ENCODE peak calls at places on chromosomes 13 and 19, in ten cellular contexts. One of them, this sample, is unnamed.

GRCh38 chr13:108218044-108218974 is at the start of gene ABHD13:
- DNase-seq in CD4-positive, alpha-beta T cell: peak
- DNase-seq in amniotic stem cell: peak
- DNase-seq in left cardiac atrium: peak
- DNase-seq in AG10803: peak
- DNase-seq in heart left ventricle: peak
- DNase-seq in stimulated activated CD4-positive, alpha-beta T cell treated with anti-CD3 and anti-CD28 coated beads, Interleukin-1b, Interleukin-23, amount 100 ng/mL, for 24 hours: peak
- DNase-seq in Kasumi-1: peak
- DNase-seq in Right ventricle myocardium superior: peak
- DNase-seq in astrocyte: peak
- DNase-seq in this sample: peak

GRCh38 chr13:50200562-50200961 is 185.3 kb downstream of the KCNRG start:
- DNase-seq in amniotic stem cell: no peak
- DNase-seq in Kasumi-1: no peak
- DNase-seq in astrocyte: no peak
- DNase-seq in left cardiac atrium: no peak
- DNase-seq in stimulated activated CD4-positive, alpha-beta T cell treated with anti-CD3 and anti-CD28 coated beads, Interleukin-1b, Interleukin-23, amount 100 ng/mL, for 24 hours: no peak
- DNase-seq in AG10803: no peak
- DNase-seq in Right ventricle myocardium superior: no peak
- DNase-seq in heart left ventricle: no peak
- DNase-seq in CD4-positive, alpha-beta T cell: no peak
- DNase-seq in this sample: no peak

GRCh38 chr19:1125601-1126533 is 22.1 kb downstream of the GPX4 start:
- DNase-seq in heart left ventricle: no peak
- DNase-seq in left cardiac atrium: no peak
- DNase-seq in astrocyte: peak
- DNase-seq in stimulated activated CD4-positive, alpha-beta T cell treated with anti-CD3 and anti-CD28 coated beads, Interleukin-1b, Interleukin-23, amount 100 ng/mL, for 24 hours: no peak
- DNase-seq in amniotic stem cell: no peak
- DNase-seq in Right ventricle myocardium superior: no peak
- DNase-seq in AG10803: no peak
- DNase-seq in CD4-positive, alpha-beta T cell: no peak
- DNase-seq in Kasumi-1: no peak
- DNase-seq in this sample: no peak

GRCh38 chr19:41261474-41262190 is 2.5 kb upstream of the HNRNPUL1 start:
- DNase-seq in Right ventricle myocardium superior: no peak
- DNase-seq in stimulated activated CD4-positive, alpha-beta T cell treated with anti-CD3 and anti-CD28 coated beads, Interleukin-1b, Interleukin-23, amount 100 ng/mL, for 24 hours: no peak
- DNase-seq in amniotic stem cell: no peak
- DNase-seq in AG10803: no peak
- DNase-seq in Kasumi-1: no peak
- DNase-seq in left cardiac atrium: no peak
- DNase-seq in CD4-positive, alpha-beta T cell: no peak
- DNase-seq in heart left ventricle: no peak
- DNase-seq in astrocyte: no peak
- DNase-seq in this sample: no peak

GRCh38 chr13:77372275-77372674 is 45.4 kb upstream of the MYCBP2 start:
- DNase-seq in stimulated activated CD4-positive, alpha-beta T cell treated with anti-CD3 and anti-CD28 coated beads, Interleukin-1b, Interleukin-23, amount 100 ng/mL, for 24 hours: no peak
- DNase-seq in Right ventricle myocardium superior: no peak
- DNase-seq in heart left ventricle: no peak
- DNase-seq in astrocyte: peak
- DNase-seq in amniotic stem cell: no peak
- DNase-seq in CD4-positive, alpha-beta T cell: no peak
- DNase-seq in left cardiac atrium: no peak
- DNase-seq in Kasumi-1: no peak
- DNase-seq in AG10803: peak
- DNase-seq in this sample: no peak

GRCh38 chr19:27745978-27746542 is 1466.9 kb downstream of the UQCRFS1 start:
- DNase-seq in stimulated activated CD4-positive, alpha-beta T cell treated with anti-CD3 and anti-CD28 coated beads, Interleukin-1b, Interleukin-23, amount 100 ng/mL, for 24 hours: no peak
- DNase-seq in Kasumi-1: no peak
- DNase-seq in Right ventricle myocardium superior: no peak
- DNase-seq in left cardiac atrium: no peak
- DNase-seq in heart left ventricle: no peak
- DNase-seq in CD4-positive, alpha-beta T cell: no peak
- DNase-seq in astrocyte: no peak
- DNase-seq in amniotic stem cell: no peak
- DNase-seq in AG10803: no peak
- DNase-seq in this sample: no peak

GRCh38 chr13:63944896-63945295 is 2529.2 kb upstream of the PCDH20 start:
- DNase-seq in astrocyte: no peak
- DNase-seq in left cardiac atrium: no peak
- DNase-seq in CD4-positive, alpha-beta T cell: no peak
- DNase-seq in Kasumi-1: no peak
- DNase-seq in stimulated activated CD4-positive, alpha-beta T cell treated with anti-CD3 and anti-CD28 coated beads, Interleukin-1b, Interleukin-23, amount 100 ng/mL, for 24 hours: no peak
- DNase-seq in amniotic stem cell: no peak
- DNase-seq in heart left ventricle: no peak
- DNase-seq in Right ventricle myocardium superior: no peak
- DNase-seq in AG10803: no peak
- DNase-seq in this sample: no peak

GRCh38 chr19:51546650-51547396 is 15.4 kb upstream of the SIGLEC6 start:
- DNase-seq in amniotic stem cell: no peak
- DNase-seq in AG10803: peak
- DNase-seq in left cardiac atrium: no peak
- DNase-seq in heart left ventricle: no peak
- DNase-seq in CD4-positive, alpha-beta T cell: no peak
- DNase-seq in astrocyte: peak
- DNase-seq in stimulated activated CD4-positive, alpha-beta T cell treated with anti-CD3 and anti-CD28 coated beads, Interleukin-1b, Interleukin-23, amount 100 ng/mL, for 24 hours: no peak
- DNase-seq in Right ventricle myocardium superior: no peak
- DNase-seq in Kasumi-1: peak
- DNase-seq in this sample: no peak

GRCh38 chr19:28968721-28969120 is 244.2 kb downstream of the UQCRFS1 start:
- DNase-seq in Kasumi-1: no peak
- DNase-seq in left cardiac atrium: no peak
- DNase-seq in astrocyte: no peak
- DNase-seq in AG10803: no peak
- DNase-seq in heart left ventricle: no peak
- DNase-seq in CD4-positive, alpha-beta T cell: no peak
- DNase-seq in Right ventricle myocardium superior: no peak
- DNase-seq in amniotic stem cell: no peak
- DNase-seq in stimulated activated CD4-positive, alpha-beta T cell treated with anti-CD3 and anti-CD28 coated beads, Interleukin-1b, Interleukin-23, amount 100 ng/mL, for 24 hours: no peak
- DNase-seq in this sample: no peak

GRCh38 chr13:96431044-96431581 is 341.2 kb downstream of the HS6ST3 start:
- DNase-seq in AG10803: no peak
- DNase-seq in Kasumi-1: no peak
- DNase-seq in amniotic stem cell: no peak
- DNase-seq in stimulated activated CD4-positive, alpha-beta T cell treated with anti-CD3 and anti-CD28 coated beads, Interleukin-1b, Interleukin-23, amount 100 ng/mL, for 24 hours: no peak
- DNase-seq in Right ventricle myocardium superior: no peak
- DNase-seq in CD4-positive, alpha-beta T cell: no peak
- DNase-seq in left cardiac atrium: no peak
- DNase-seq in heart left ventricle: no peak
- DNase-seq in astrocyte: no peak
- DNase-seq in this sample: no peak

GRCh38 chr19:7326105-7326877 is 22.4 kb upstream of the ARHGEF18 start:
- DNase-seq in AG10803: peak
- DNase-seq in amniotic stem cell: no peak
- DNase-seq in astrocyte: no peak
- DNase-seq in Kasumi-1: peak
- DNase-seq in stimulated activated CD4-positive, alpha-beta T cell treated with anti-CD3 and anti-CD28 coated beads, Interleukin-1b, Interleukin-23, amount 100 ng/mL, for 24 hours: no peak
- DNase-seq in Right ventricle myocardium superior: no peak
- DNase-seq in heart left ventricle: no peak
- DNase-seq in CD4-positive, alpha-beta T cell: no peak
- DNase-seq in left cardiac atrium: no peak
- DNase-seq in this sample: peak

GRCh38 chr13:34002141-34002540 is 184.2 kb downstream of the RFC3 start:
- DNase-seq in Right ventricle myocardium superior: no peak
- DNase-seq in astrocyte: no peak
- DNase-seq in amniotic stem cell: no peak
- DNase-seq in Kasumi-1: no peak
- DNase-seq in stimulated activated CD4-positive, alpha-beta T cell treated with anti-CD3 and anti-CD28 coated beads, Interleukin-1b, Interleukin-23, amount 100 ng/mL, for 24 hours: no peak
- DNase-seq in left cardiac atrium: no peak
- DNase-seq in CD4-positive, alpha-beta T cell: no peak
- DNase-seq in heart left ventricle: no peak
- DNase-seq in AG10803: no peak
- DNase-seq in this sample: no peak

GRCh38 chr13:41505209-41505835 is 48.0 kb downstream of the RGCC start:
- DNase-seq in left cardiac atrium: no peak
- DNase-seq in amniotic stem cell: peak
- DNase-seq in Kasumi-1: no peak
- DNase-seq in AG10803: peak
- DNase-seq in CD4-positive, alpha-beta T cell: no peak
- DNase-seq in astrocyte: peak
- DNase-seq in heart left ventricle: no peak
- DNase-seq in stimulated activated CD4-positive, alpha-beta T cell treated with anti-CD3 and anti-CD28 coated beads, Interleukin-1b, Interleukin-23, amount 100 ng/mL, for 24 hours: no peak
- DNase-seq in Right ventricle myocardium superior: no peak
- DNase-seq in this sample: no peak

GRCh38 chr19:53999694-54000093 is 8.3 kb downstream of the CACNG6 start:
- DNase-seq in astrocyte: no peak
- DNase-seq in CD4-positive, alpha-beta T cell: no peak
- DNase-seq in left cardiac atrium: no peak
- DNase-seq in heart left ventricle: no peak
- DNase-seq in stimulated activated CD4-positive, alpha-beta T cell treated with anti-CD3 and anti-CD28 coated beads, Interleukin-1b, Interleukin-23, amount 100 ng/mL, for 24 hours: no peak
- DNase-seq in Right ventricle myocardium superior: no peak
- DNase-seq in Kasumi-1: no peak
- DNase-seq in AG10803: no peak
- DNase-seq in amniotic stem cell: no peak
- DNase-seq in this sample: no peak

GRCh38 chr19:58003153-58003828 is 671 bp upstream of the ZNF606 start:
- DNase-seq in AG10803: no peak
- DNase-seq in astrocyte: no peak
- DNase-seq in Kasumi-1: no peak
- DNase-seq in Right ventricle myocardium superior: no peak
- DNase-seq in heart left ventricle: no peak
- DNase-seq in stimulated activated CD4-positive, alpha-beta T cell treated with anti-CD3 and anti-CD28 coated beads, Interleukin-1b, Interleukin-23, amount 100 ng/mL, for 24 hours: no peak
- DNase-seq in amniotic stem cell: no peak
- DNase-seq in CD4-positive, alpha-beta T cell: no peak
- DNase-seq in left cardiac atrium: no peak
- DNase-seq in this sample: no peak

GRCh38 chr19:47813304-47813994 is 8.3 kb upstream of the CRX start:
- DNase-seq in AG10803: peak
- DNase-seq in astrocyte: no peak
- DNase-seq in CD4-positive, alpha-beta T cell: peak
- DNase-seq in Right ventricle myocardium superior: peak
- DNase-seq in left cardiac atrium: peak
- DNase-seq in amniotic stem cell: no peak
- DNase-seq in heart left ventricle: peak
- DNase-seq in stimulated activated CD4-positive, alpha-beta T cell treated with anti-CD3 and anti-CD28 coated beads, Interleukin-1b, Interleukin-23, amount 100 ng/mL, for 24 hours: peak
- DNase-seq in Kasumi-1: peak
- DNase-seq in this sample: peak

GRCh38 chr19:38559428-38560401 is 58.0 kb downstream of the MAP4K1 start:
- DNase-seq in left cardiac atrium: no peak
- DNase-seq in stimulated activated CD4-positive, alpha-beta T cell treated with anti-CD3 and anti-CD28 coated beads, Interleukin-1b, Interleukin-23, amount 100 ng/mL, for 24 hours: no peak
- DNase-seq in astrocyte: peak
- DNase-seq in CD4-positive, alpha-beta T cell: peak
- DNase-seq in Kasumi-1: no peak
- DNase-seq in AG10803: peak
- DNase-seq in Right ventricle myocardium superior: no peak
- DNase-seq in amniotic stem cell: no peak
- DNase-seq in heart left ventricle: no peak
- DNase-seq in this sample: no peak

GRCh38 chr19:36972594-36972993 is 56.5 kb downstream of the ZNF568 start:
- DNase-seq in heart left ventricle: no peak
- DNase-seq in astrocyte: no peak
- DNase-seq in AG10803: no peak
- DNase-seq in CD4-positive, alpha-beta T cell: no peak
- DNase-seq in stimulated activated CD4-positive, alpha-beta T cell treated with anti-CD3 and anti-CD28 coated beads, Interleukin-1b, Interleukin-23, amount 100 ng/mL, for 24 hours: no peak
- DNase-seq in left cardiac atrium: no peak
- DNase-seq in amniotic stem cell: no peak
- DNase-seq in Right ventricle myocardium superior: no peak
- DNase-seq in Kasumi-1: no peak
- DNase-seq in this sample: no peak

GRCh38 chr13:112742583-112742982 is 52.7 kb downstream of the ATP11A start:
- DNase-seq in amniotic stem cell: no peak
- DNase-seq in heart left ventricle: no peak
- DNase-seq in CD4-positive, alpha-beta T cell: no peak
- DNase-seq in AG10803: no peak
- DNase-seq in Right ventricle myocardium superior: no peak
- DNase-seq in astrocyte: no peak
- DNase-seq in left cardiac atrium: no peak
- DNase-seq in Kasumi-1: no peak
- DNase-seq in stimulated activated CD4-positive, alpha-beta T cell treated with anti-CD3 and anti-CD28 coated beads, Interleukin-1b, Interleukin-23, amount 100 ng/mL, for 24 hours: no peak
- DNase-seq in this sample: no peak

GRCh38 chr19:54108496-54108895 is 5.8 kb downstream of the NDUFA3 start:
- DNase-seq in amniotic stem cell: no peak
- DNase-seq in Right ventricle myocardium superior: no peak
- DNase-seq in heart left ventricle: no peak
- DNase-seq in stimulated activated CD4-positive, alpha-beta T cell treated with anti-CD3 and anti-CD28 coated beads, Interleukin-1b, Interleukin-23, amount 100 ng/mL, for 24 hours: no peak
- DNase-seq in astrocyte: no peak
- DNase-seq in CD4-positive, alpha-beta T cell: no peak
- DNase-seq in Kasumi-1: no peak
- DNase-seq in left cardiac atrium: no peak
- DNase-seq in AG10803: no peak
- DNase-seq in this sample: no peak

GRCh38 chr13:59747529-59747928 is 416.2 kb downstream of the DIAPH3 start:
- DNase-seq in Right ventricle myocardium superior: no peak
- DNase-seq in stimulated activated CD4-positive, alpha-beta T cell treated with anti-CD3 and anti-CD28 coated beads, Interleukin-1b, Interleukin-23, amount 100 ng/mL, for 24 hours: no peak
- DNase-seq in left cardiac atrium: no peak
- DNase-seq in heart left ventricle: no peak
- DNase-seq in amniotic stem cell: no peak
- DNase-seq in AG10803: no peak
- DNase-seq in astrocyte: no peak
- DNase-seq in Kasumi-1: no peak
- DNase-seq in CD4-positive, alpha-beta T cell: no peak
- DNase-seq in this sample: no peak

GRCh38 chr19:56107626-56108351 is 13.3 kb downstream of the ZNF787 start:
- DNase-seq in AG10803: no peak
- DNase-seq in left cardiac atrium: no peak
- DNase-seq in Kasumi-1: no peak
- DNase-seq in heart left ventricle: no peak
- DNase-seq in CD4-positive, alpha-beta T cell: no peak
- DNase-seq in stimulated activated CD4-positive, alpha-beta T cell treated with anti-CD3 and anti-CD28 coated beads, Interleukin-1b, Interleukin-23, amount 100 ng/mL, for 24 hours: no peak
- DNase-seq in astrocyte: no peak
- DNase-seq in amniotic stem cell: no peak
- DNase-seq in Right ventricle myocardium superior: peak
- DNase-seq in this sample: no peak

GRCh38 chr13:78015782-78016181 is 97.2 kb upstream of the EDNRB start:
- DNase-seq in astrocyte: no peak
- DNase-seq in CD4-positive, alpha-beta T cell: no peak
- DNase-seq in Right ventricle myocardium superior: no peak
- DNase-seq in left cardiac atrium: no peak
- DNase-seq in stimulated activated CD4-positive, alpha-beta T cell treated with anti-CD3 and anti-CD28 coated beads, Interleukin-1b, Interleukin-23, amount 100 ng/mL, for 24 hours: no peak
- DNase-seq in Kasumi-1: peak
- DNase-seq in AG10803: no peak
- DNase-seq in amniotic stem cell: no peak
- DNase-seq in heart left ventricle: no peak
- DNase-seq in this sample: no peak

GRCh38 chr13:93776936-93777335 is 550.3 kb downstream of the GPC6 start:
- DNase-seq in astrocyte: peak
- DNase-seq in left cardiac atrium: no peak
- DNase-seq in stimulated activated CD4-positive, alpha-beta T cell treated with anti-CD3 and anti-CD28 coated beads, Interleukin-1b, Interleukin-23, amount 100 ng/mL, for 24 hours: no peak
- DNase-seq in AG10803: peak
- DNase-seq in Kasumi-1: no peak
- DNase-seq in CD4-positive, alpha-beta T cell: no peak
- DNase-seq in amniotic stem cell: no peak
- DNase-seq in heart left ventricle: no peak
- DNase-seq in Right ventricle myocardium superior: no peak
- DNase-seq in this sample: no peak

GRCh38 chr13:41597348-41598041 is 140.1 kb downstream of the RGCC start:
- DNase-seq in Right ventricle myocardium superior: no peak
- DNase-seq in stimulated activated CD4-positive, alpha-beta T cell treated with anti-CD3 and anti-CD28 coated beads, Interleukin-1b, Interleukin-23, amount 100 ng/mL, for 24 hours: no peak
- DNase-seq in astrocyte: peak
- DNase-seq in left cardiac atrium: no peak
- DNase-seq in CD4-positive, alpha-beta T cell: no peak
- DNase-seq in amniotic stem cell: no peak
- DNase-seq in heart left ventricle: no peak
- DNase-seq in Kasumi-1: no peak
- DNase-seq in AG10803: no peak
- DNase-seq in this sample: no peak

GRCh38 chr19:7916137-7916907 is 1.7 kb downstream of the TGFBR3L start:
- DNase-seq in amniotic stem cell: no peak
- DNase-seq in stimulated activated CD4-positive, alpha-beta T cell treated with anti-CD3 and anti-CD28 coated beads, Interleukin-1b, Interleukin-23, amount 100 ng/mL, for 24 hours: no peak
- DNase-seq in AG10803: no peak
- DNase-seq in astrocyte: no peak
- DNase-seq in heart left ventricle: no peak
- DNase-seq in Right ventricle myocardium superior: no peak
- DNase-seq in left cardiac atrium: no peak
- DNase-seq in CD4-positive, alpha-beta T cell: no peak
- DNase-seq in Kasumi-1: no peak
- DNase-seq in this sample: peak

GRCh38 chr19:40804783-40805242 is 5.8 kb downstream of the EGLN2 start:
- DNase-seq in CD4-positive, alpha-beta T cell: no peak
- DNase-seq in Right ventricle myocardium superior: no peak
- DNase-seq in left cardiac atrium: no peak
- DNase-seq in Kasumi-1: no peak
- DNase-seq in amniotic stem cell: no peak
- DNase-seq in AG10803: no peak
- DNase-seq in heart left ventricle: no peak
- DNase-seq in stimulated activated CD4-positive, alpha-beta T cell treated with anti-CD3 and anti-CD28 coated beads, Interleukin-1b, Interleukin-23, amount 100 ng/mL, for 24 hours: no peak
- DNase-seq in astrocyte: no peak
- DNase-seq in this sample: no peak

GRCh38 chr13:28358673-28359072 is 136.3 kb downstream of the FLT1 start:
- DNase-seq in CD4-positive, alpha-beta T cell: no peak
- DNase-seq in heart left ventricle: no peak
- DNase-seq in Right ventricle myocardium superior: no peak
- DNase-seq in AG10803: no peak
- DNase-seq in astrocyte: no peak
- DNase-seq in stimulated activated CD4-positive, alpha-beta T cell treated with anti-CD3 and anti-CD28 coated beads, Interleukin-1b, Interleukin-23, amount 100 ng/mL, for 24 hours: no peak
- DNase-seq in amniotic stem cell: no peak
- DNase-seq in Kasumi-1: no peak
- DNase-seq in left cardiac atrium: no peak
- DNase-seq in this sample: no peak